ENCODE peak calls at places on chromosomes 4 and X, in four cellular contexts. One of them, this sample, is unnamed.
A peak's percentile ranks its signal among the peaks of the same experiment; 100 is the strongest.

GRCh38 chrX:44011505-44011904 is 38.3 kb upstream of the NDP start:
- DNase-seq in psoas muscle: no peak
- DNase-seq in hepatocyte: no peak
- DNase-seq in upper lobe of right lung: no peak
- DNase-seq in this sample: no peak

GRCh38 chrX:42776195-42776594 is 1.8 kb downstream of the PPP1R2C start:
- DNase-seq in upper lobe of right lung: no peak
- DNase-seq in hepatocyte: peak; percentile 18
- DNase-seq in psoas muscle: no peak
- DNase-seq in this sample: no peak

GRCh38 chr4:181968371-181968770 is 274.8 kb upstream of the TENM3 start:
- DNase-seq in psoas muscle: no peak
- DNase-seq in upper lobe of right lung: no peak
- DNase-seq in hepatocyte: no peak
- DNase-seq in this sample: no peak

GRCh38 chrX:132968282-132968681 is 9.9 kb upstream of the HS6ST2 start:
- DNase-seq in hepatocyte: no peak
- DNase-seq in upper lobe of right lung: no peak
- DNase-seq in psoas muscle: no peak
- DNase-seq in this sample: no peak

GRCh38 chr4:7289619-7290018 is 97.3 kb downstream of the SORCS2 start:
- DNase-seq in upper lobe of right lung: no peak
- DNase-seq in psoas muscle: no peak
- DNase-seq in hepatocyte: no peak
- DNase-seq in this sample: no peak

GRCh38 chr4:108544504-108544903 is 75.9 kb upstream of the RPL34 start:
- DNase-seq in psoas muscle: no peak
- DNase-seq in hepatocyte: no peak
- DNase-seq in upper lobe of right lung: no peak
- DNase-seq in this sample: no peak

GRCh38 chr4:14888790-14889189 is 113.5 kb upstream of the CPEB2 start:
- DNase-seq in psoas muscle: no peak
- DNase-seq in hepatocyte: no peak
- DNase-seq in upper lobe of right lung: no peak
- DNase-seq in this sample: no peak

GRCh38 chr4:37549003-37549402 is 137.2 kb downstream of the RELL1 start:
- DNase-seq in upper lobe of right lung: no peak
- DNase-seq in psoas muscle: no peak
- DNase-seq in hepatocyte: no peak
- DNase-seq in this sample: no peak

GRCh38 chrX:51608071-51608470 is 10.6 kb downstream of the CENPVL3 start:
- DNase-seq in psoas muscle: no peak
- DNase-seq in hepatocyte: no peak
- DNase-seq in upper lobe of right lung: no peak
- DNase-seq in this sample: no peak

GRCh38 chrX:118807151-118808017 is 16.2 kb upstream of the ZCCHC12 start:
- DNase-seq in psoas muscle: peak; percentile 30
- DNase-seq in upper lobe of right lung: no peak
- DNase-seq in hepatocyte: peak; percentile 48
- DNase-seq in this sample: no peak

GRCh38 chr4:133137571-133137970 is 11.5 kb upstream of the PCDH10 start:
- DNase-seq in upper lobe of right lung: no peak
- DNase-seq in psoas muscle: no peak
- DNase-seq in hepatocyte: no peak
- DNase-seq in this sample: no peak

GRCh38 chr4:80017125-80017854 is 55.7 kb downstream of the ANTXR2 start:
- DNase-seq in psoas muscle: no peak
- DNase-seq in hepatocyte: no peak
- DNase-seq in upper lobe of right lung: no peak
- DNase-seq in this sample: no peak

GRCh38 chrX:115582871-115583729 is 22.1 kb downstream of the PLS3 start:
- DNase-seq in psoas muscle: no peak
- DNase-seq in hepatocyte: peak; percentile 56
- DNase-seq in upper lobe of right lung: peak; percentile 64
- DNase-seq in this sample: no peak

GRCh38 chrX:72554448-72555140 is 18.0 kb downstream of the HDAC8 start:
- DNase-seq in upper lobe of right lung: no peak
- DNase-seq in hepatocyte: peak; percentile 65
- DNase-seq in psoas muscle: no peak
- DNase-seq in this sample: no peak

GRCh38 chrX:135522132-135522530 is 1.7 kb downstream of the INTS6L start:
- DNase-seq in hepatocyte: no peak
- DNase-seq in psoas muscle: no peak
- DNase-seq in upper lobe of right lung: no peak
- DNase-seq in this sample: no peak

GRCh38 chrX:1535241-1536041 is 1.5 kb downstream of the P2RY8 start:
- DNase-seq in hepatocyte: no peak
- DNase-seq in psoas muscle: no peak
- DNase-seq in upper lobe of right lung: peak; percentile 55
- DNase-seq in this sample: peak; percentile 7

GRCh38 chrX:75156537-75156945 is 458 bp upstream of the ABCB7 start:
- DNase-seq in psoas muscle: no peak
- DNase-seq in upper lobe of right lung: no peak
- DNase-seq in hepatocyte: peak; percentile 8
- DNase-seq in this sample: no peak

DNA sequence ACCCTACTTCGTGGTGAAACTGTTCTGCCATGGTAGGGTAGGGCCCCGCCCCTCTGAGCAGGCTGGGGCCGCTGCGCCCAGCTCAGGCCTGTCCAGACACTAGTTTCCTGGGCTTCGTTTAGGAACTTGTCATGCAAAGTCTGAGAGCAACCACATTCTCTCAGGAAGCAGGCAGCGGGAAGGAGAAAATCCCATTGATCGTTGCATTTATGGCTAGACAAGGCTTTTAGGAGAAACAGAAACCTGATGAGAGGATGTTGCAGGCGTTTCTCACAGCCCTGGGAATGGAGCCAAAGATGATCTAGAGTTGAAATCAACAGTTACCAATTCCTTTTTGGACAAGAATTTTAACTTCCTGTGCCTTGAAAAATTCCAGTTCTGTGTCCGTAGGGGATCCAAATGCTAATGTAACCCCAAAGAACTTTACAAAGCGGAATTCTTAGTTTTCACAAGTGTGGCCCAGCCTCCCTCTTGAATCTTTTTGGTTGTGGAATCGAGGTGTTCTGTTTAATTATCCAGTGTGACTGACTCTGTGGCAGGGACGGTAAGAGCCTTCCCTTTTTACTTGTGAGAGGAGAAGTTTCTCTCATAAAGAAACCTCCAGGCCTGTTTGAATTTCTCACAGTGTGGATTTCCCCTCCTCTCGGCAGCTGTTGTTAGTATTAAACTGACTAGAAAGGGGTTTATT is 4.5 kb upstream of the CXCL9 start:
- DNase-seq in upper lobe of right lung: no peak
- DNase-seq in psoas muscle: no peak
- DNase-seq in hepatocyte: peak; percentile 49
- DNase-seq in this sample: no peak
- TF ChIP-seq CTCF in upper lobe of right lung: no peak
- TF ChIP-seq CTCF in psoas muscle: no peak
- TF ChIP-seq CTCF in hepatocyte: no peak
- TF ChIP-seq CTCF in this sample: no peak

GRCh38 chr4:159105761-159106243 is 2.9 kb downstream of the RAPGEF2 start:
- DNase-seq in hepatocyte: no peak
- DNase-seq in psoas muscle: no peak
- DNase-seq in upper lobe of right lung: no peak
- DNase-seq in this sample: no peak
- H3K4me1 ChIP-seq in hepatocyte: peaks cover 19% of the 10 kb centered on the region
- H3K4me1 ChIP-seq in psoas muscle: peaks cover 53% of the 10 kb centered on the region
- H3K4me1 ChIP-seq in upper lobe of right lung: peaks cover 21% of the 10 kb centered on the region
- H3K4me1 ChIP-seq in this sample: peaks cover 14% of the 10 kb centered on the region

GRCh38 chr4:38902695-38903094 is 35.1 kb downstream of the FAM114A1 start:
- DNase-seq in psoas muscle: no peak
- DNase-seq in hepatocyte: peak; percentile 21
- DNase-seq in upper lobe of right lung: no peak
- DNase-seq in this sample: no peak
- TF ChIP-seq CTCF in psoas muscle: peak; percentile 50
- TF ChIP-seq CTCF in hepatocyte: peak; percentile 52
- TF ChIP-seq CTCF in upper lobe of right lung: peak; percentile 44
- TF ChIP-seq CTCF in this sample: peak; percentile 71

GRCh38 chr4:2259541-2260267 is 2.2 kb downstream of the MXD4 start:
- DNase-seq in hepatocyte: no peak
- DNase-seq in psoas muscle: peak; percentile 12
- DNase-seq in upper lobe of right lung: peak; percentile 56
- DNase-seq in this sample: no peak
- H3K4me1 ChIP-seq in hepatocyte: peaks cover 19% of the 10 kb centered on the region
- H3K4me1 ChIP-seq in psoas muscle: peaks cover 63% of the 10 kb centered on the region
- H3K4me1 ChIP-seq in upper lobe of right lung: peaks cover 70% of the 10 kb centered on the region
- H3K4me1 ChIP-seq in this sample: peaks cover 25% of the 10 kb centered on the region

GRCh38 chr4:47704693-47705325 is 133.1 kb downstream of the CORIN start:
- DNase-seq in upper lobe of right lung: no peak
- DNase-seq in hepatocyte: peak; percentile 69
- DNase-seq in psoas muscle: no peak
- DNase-seq in this sample: no peak
- TF ChIP-seq CTCF in upper lobe of right lung: peak; percentile 38
- TF ChIP-seq CTCF in hepatocyte: peak; percentile 57
- TF ChIP-seq CTCF in psoas muscle: peak; percentile 42
- TF ChIP-seq CTCF in this sample: no peak

GRCh38 chrX:105645667-105646354 is 176.5 kb upstream of the NRK start:
- DNase-seq in psoas muscle: no peak
- DNase-seq in hepatocyte: no peak
- DNase-seq in upper lobe of right lung: no peak
- DNase-seq in this sample: no peak
- H3K4me1 ChIP-seq in psoas muscle: peaks cover 10% of the 10 kb centered on the region
- H3K4me1 ChIP-seq in hepatocyte: no peaks in the 10 kb centered on the region
- H3K4me1 ChIP-seq in upper lobe of right lung: no peaks in the 10 kb centered on the region
- H3K4me1 ChIP-seq in this sample: no peaks in the 10 kb centered on the region

DNA sequence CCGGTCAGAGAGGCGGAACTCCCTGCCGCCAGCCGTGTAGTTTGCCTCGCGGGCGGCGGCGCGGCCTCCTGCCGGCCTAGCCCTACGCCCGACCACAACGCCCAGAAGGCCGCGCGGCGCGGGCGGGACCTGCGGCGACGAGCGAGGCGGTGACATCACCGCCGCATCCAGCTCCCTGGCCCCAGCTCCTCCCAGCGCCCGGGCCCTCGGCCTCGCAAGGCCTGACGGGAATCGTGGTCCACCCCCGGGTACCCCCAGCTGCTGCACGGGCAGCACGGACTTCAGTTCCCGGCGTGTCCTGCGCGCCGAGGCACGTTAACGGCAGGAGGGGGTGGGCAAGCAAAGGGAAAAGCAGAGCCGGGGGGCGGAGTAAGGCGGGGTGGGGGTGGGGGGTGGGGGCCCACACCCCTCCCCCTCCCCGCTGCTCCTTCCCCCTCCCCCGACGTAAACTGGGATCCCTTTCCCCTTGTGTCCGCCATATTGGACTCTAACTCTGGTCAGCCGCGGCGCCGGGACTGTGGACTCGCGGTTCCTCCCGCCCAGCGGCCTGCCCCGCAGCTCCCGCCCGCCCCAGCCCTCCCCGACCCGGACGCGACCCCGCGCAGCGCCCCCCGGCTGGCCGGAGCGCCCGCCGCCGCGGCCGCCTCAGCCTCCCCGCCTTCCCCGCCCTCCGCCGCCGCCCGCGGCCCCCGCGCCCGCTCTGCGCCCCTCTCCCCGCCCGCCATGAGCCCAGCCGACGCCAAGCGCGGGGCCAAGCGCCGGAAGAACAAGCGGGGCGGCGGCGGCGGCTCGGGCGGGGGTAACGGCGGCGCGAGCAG is at the start of gene FAM193A:
- DNase-seq in hepatocyte: peak; percentile 100
- DNase-seq in upper lobe of right lung: peak; percentile 100
- DNase-seq in psoas muscle: peak; percentile 99
- DNase-seq in this sample: peak; percentile 98
- TF ChIP-seq CTCF in hepatocyte: no peak
- TF ChIP-seq CTCF in upper lobe of right lung: no peak
- TF ChIP-seq CTCF in psoas muscle: no peak
- TF ChIP-seq CTCF in this sample: no peak

GRCh38 chrX:154046262-154046771 is 26.6 kb upstream of the IRAK1 start:
- DNase-seq in upper lobe of right lung: no peak
- DNase-seq in hepatocyte: peak; percentile 67
- DNase-seq in psoas muscle: no peak
- DNase-seq in this sample: no peak
- H3K4me1 ChIP-seq in upper lobe of right lung: peaks cover 23% of the 10 kb centered on the region
- H3K4me1 ChIP-seq in hepatocyte: peaks cover 30% of the 10 kb centered on the region
- H3K4me1 ChIP-seq in psoas muscle: peaks cover 77% of the 10 kb centered on the region
- H3K4me1 ChIP-seq in this sample: peaks cover 11% of the 10 kb centered on the region

DNA sequence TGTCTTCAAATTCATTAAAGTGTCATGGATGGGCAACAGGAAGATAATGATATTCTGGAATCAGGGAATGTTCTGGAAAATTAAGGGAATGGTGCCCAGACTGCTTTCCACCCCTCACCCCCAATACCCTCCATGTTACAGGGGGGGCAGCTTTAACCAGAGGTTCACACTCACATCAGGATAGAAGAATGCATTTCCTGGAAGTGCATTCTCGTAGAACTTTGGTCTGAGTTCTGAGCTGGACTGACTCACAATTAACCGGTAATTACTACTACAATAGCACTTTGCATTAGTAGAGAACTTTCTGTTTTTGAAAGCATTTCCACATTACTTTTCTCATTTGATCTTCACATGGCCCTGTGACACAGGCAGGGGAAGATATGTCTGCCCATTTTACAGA is 52.5 kb upstream of the SHISA3 start:
- DNase-seq in upper lobe of right lung: no peak
- DNase-seq in hepatocyte: no peak
- DNase-seq in psoas muscle: no peak
- DNase-seq in this sample: no peak
- TF ChIP-seq CTCF in upper lobe of right lung: no peak
- TF ChIP-seq CTCF in hepatocyte: no peak
- TF ChIP-seq CTCF in psoas muscle: no peak
- TF ChIP-seq CTCF in this sample: no peak